ENCODE peak calls at places on chromosomes 12 and 14, in ten cellular contexts. A is OCI-LY7, U is ELF-1, L is T-helper 9 cell, J is NCI-H1694, W is amniotic stem cell, Y is HTR-8/SVneo, B is left colon, G is HCEC 1CT, N is stromal cell of bone marrow. K is an unnamed sample.

GRCh38 chr14:50064993-50065392 is 51.4 kb downstream of the VCPKMT start:
- DNase-seq in L (peak), B (peak), U (no peak), J (no peak), Y (no peak), G (no peak), A (peak), N (peak), W (no peak), K (no peak)

GRCh38 chr14:33714527-33715222 is 236.2 kb downstream of the EGLN3 start:
- DNase-seq in N (peak), L (no peak), G (no peak), B (no peak), Y (no peak), A (no peak), U (no peak), W (no peak), J (no peak), K (no peak)

GRCh38 chr14:72608391-72609204 is 285.3 kb downstream of the DPF3 start:
- DNase-seq in G (peak), J (no peak), A (no peak), W (peak), B (no peak), U (peak), L (no peak), N (peak), Y (peak), K (no peak)

GRCh38 chr12:101877816-101878811 is 734 bp downstream of the DRAM1 start:
- DNase-seq in B (peak), W (no peak), A (no peak), J (no peak), N (no peak), Y (no peak), G (peak), L (no peak), U (peak), K (peak)

GRCh38 chr12:51848843-51849735 is 571 bp upstream of the FIGNL2 start:
- DNase-seq in U (peak), A (no peak), N (no peak), J (no peak), G (no peak), Y (peak), B (no peak), W (no peak), L (no peak), K (peak)

GRCh38 chr12:130925616-130926015 is 28.1 kb upstream of the ADGRD1 start:
- DNase-seq in L (no peak), U (no peak), W (no peak), J (no peak), B (no peak), Y (no peak), G (no peak), N (no peak), A (no peak), K (no peak)

GRCh38 chr12:60144395-60144794 is 548.6 kb downstream of the SLC16A7 start:
- DNase-seq in W (no peak), G (no peak), U (no peak), A (no peak), B (no peak), L (no peak), N (no peak), Y (no peak), J (no peak), K (no peak)

GRCh38 chr12:31321565-31322228 is 4.3 kb downstream of the SINHCAF start:
- DNase-seq in L (no peak), N (no peak), G (no peak), Y (no peak), J (no peak), B (no peak), U (no peak), A (no peak), W (no peak), K (no peak)

GRCh38 chr12:466762-467161 is 7.0 kb downstream of the B4GALNT3 start:
- DNase-seq in G (no peak), U (no peak), W (no peak), B (no peak), L (no peak), N (no peak), J (no peak), Y (no peak), A (peak), K (no peak)

GRCh38 chr12:120314220-120314619 is 12.1 kb downstream of the SIRT4 start:
- DNase-seq in N (no peak), G (peak), B (no peak), W (no peak), A (peak), L (no peak), U (peak), Y (no peak), J (no peak), K (no peak)

GRCh38 chr12:92424338-92424737 is 278.5 kb upstream of the PLEKHG7 start:
- DNase-seq in L (no peak), B (no peak), A (no peak), N (peak), W (no peak), G (peak), J (no peak), Y (no peak), U (no peak), K (no peak)

GRCh38 chr14:30569216-30569902 is 10.4 kb downstream of the G2E3 start:
- DNase-seq in G (no peak), J (no peak), N (no peak), U (peak), W (no peak), A (no peak), Y (no peak), L (no peak), B (no peak), K (no peak)

GRCh38 chr12:14332482-14332881 is 33.0 kb upstream of the ATF7IP start:
- DNase-seq in J (no peak), A (no peak), N (no peak), G (no peak), Y (no peak), U (no peak), B (no peak), L (no peak), W (no peak), K (no peak)

GRCh38 chr12:45244561-45245348 is 28.9 kb downstream of the ANO6 start:
- DNase-seq in L (no peak), G (peak), U (no peak), W (no peak), Y (no peak), J (no peak), B (no peak), N (peak), A (peak), K (no peak)

GRCh38 chr14:92466068-92466458 is 47.5 kb upstream of the RIN3 start:
- DNase-seq in B (peak), N (no peak), G (no peak), J (no peak), W (no peak), L (no peak), A (no peak), Y (no peak), U (no peak), K (no peak)

GRCh38 chr12:110590806-110591326 is 7.7 kb upstream of the PPTC7 start:
- DNase-seq in B (no peak), G (peak), Y (no peak), U (no peak), L (no peak), A (peak), N (peak), W (peak), J (no peak), K (no peak)

GRCh38 chr14:103858063-103858820 is 10.9 kb upstream of the PPP1R13B start:
- DNase-seq in B (no peak), Y (no peak), W (no peak), G (no peak), J (no peak), L (no peak), A (no peak), U (peak), N (no peak), K (no peak)

GRCh38 chr12:90058721-90059120 is 350.1 kb upstream of the ATP2B1 start:
- DNase-seq in N (peak), Y (peak), A (no peak), G (peak), J (no peak), L (no peak), U (no peak), W (peak), B (no peak), K (no peak)

GRCh38 chr14:34713681-34714319 is 593 bp downstream of the CFL2 start:
- DNase-seq in N (peak), W (peak), A (peak), G (peak), B (peak), U (peak), Y (no peak), L (peak), J (no peak), K (no peak)

GRCh38 chr12:1837541-1838206 is 17.3 kb downstream of the LRTM2 start:
- DNase-seq in A (no peak), N (no peak), Y (peak), L (no peak), B (no peak), U (peak), G (peak), J (peak), W (no peak), K (peak)

GRCh38 chr12:30197392-30198047 is 413.8 kb upstream of the TMTC1 start:
- DNase-seq in A (no peak), U (peak), G (peak), L (no peak), B (no peak), J (no peak), W (peak), Y (no peak), N (peak), K (no peak)

GRCh38 chr12:93109794-93110203 is 180.7 kb upstream of the EEA1 start:
- DNase-seq in B (no peak), J (no peak), Y (no peak), U (no peak), A (no peak), N (no peak), W (no peak), L (no peak), G (no peak), K (no peak)

GRCh38 chr12:51320311-51320694 is 3.7 kb downstream of the BIN2 start:
- DNase-seq in W (no peak), Y (no peak), B (no peak), N (no peak), J (no peak), U (peak), G (no peak), A (no peak), L (no peak), K (no peak)

GRCh38 chr14:74140374-74140850 is 55.7 kb downstream of the LIN52 start:
- DNase-seq in A (peak), U (peak), L (no peak), N (peak), J (peak), G (no peak), W (no peak), B (peak), Y (no peak), K (no peak)